ENCODE peak calls at places on chromosome 6, in eight cellular contexts. V is HFFc6, J is Calu3, T is AG09319, L is uterus, S is dorsolateral prefrontal cortex, K is heart left ventricle, X is tibial artery. B is an unnamed sample.

GRCh38 chr6:154598403-154598802 is 87.9 kb upstream of the CNKSR3 start:
- DNase-seq in L (no peak), V (no peak), K (no peak), T (no peak), X (no peak), J (no peak), S (no peak), B (no peak)

GRCh38 chr6:34543421-34543820 is 12.7 kb downstream of the SPDEF start:
- DNase-seq in T (no peak), L (no peak), S (no peak), V (peak), K (no peak), J (no peak), X (no peak), B (peak)

GRCh38 chr6:64489760-64490159 is 854.2 kb downstream of the PHF3 start:
- DNase-seq in L (no peak), K (no peak), J (no peak), S (no peak), V (no peak), T (no peak), X (no peak), B (no peak)

GRCh38 chr6:161137839-161138544 is 135.9 kb downstream of the AGPAT4 start:
- DNase-seq in X (no peak), J (no peak), L (no peak), V (peak), K (no peak), T (no peak), S (no peak), B (peak)

GRCh38 chr6:42047790-42048405 is 2.4 kb upstream of the TAF8 start:
- DNase-seq in L (no peak), J (no peak), T (no peak), X (no peak), V (no peak), K (no peak), S (no peak), B (no peak)

GRCh38 chr6:27332692-27333641 is 20.9 kb upstream of the POM121L2 start:
- DNase-seq in X (no peak), V (peak), T (peak), S (no peak), L (peak), K (no peak), J (peak), B (peak)

GRCh38 chr6:41430875-41431274 is 95.5 kb downstream of the NCR2 start:
- DNase-seq in K (no peak), J (peak), S (no peak), L (no peak), V (peak), T (no peak), X (no peak), B (peak)

GRCh38 chr6:27096834-27097511 is 150.5 kb upstream of the PRSS16 start:
- DNase-seq in T (peak), L (no peak), S (no peak), V (peak), X (no peak), K (no peak), J (peak), B (peak)

GRCh38 chr6:108788416-108788815 is 59.8 kb upstream of the ARMC2 start:
- DNase-seq in V (no peak), T (no peak), L (no peak), X (no peak), J (no peak), S (no peak), K (no peak), B (no peak)

GRCh38 chr6:122789862-122790739 is 1.0 kb downstream of the SMPDL3A start:
- DNase-seq in V (no peak), S (peak), K (no peak), X (no peak), J (no peak), L (peak), T (no peak), B (no peak)

GRCh38 chr6:105111093-105111492 is 68.7 kb downstream of the POPDC3 start:
- DNase-seq in K (no peak), L (no peak), S (no peak), X (no peak), T (no peak), V (no peak), J (no peak), B (no peak)

DNA sequence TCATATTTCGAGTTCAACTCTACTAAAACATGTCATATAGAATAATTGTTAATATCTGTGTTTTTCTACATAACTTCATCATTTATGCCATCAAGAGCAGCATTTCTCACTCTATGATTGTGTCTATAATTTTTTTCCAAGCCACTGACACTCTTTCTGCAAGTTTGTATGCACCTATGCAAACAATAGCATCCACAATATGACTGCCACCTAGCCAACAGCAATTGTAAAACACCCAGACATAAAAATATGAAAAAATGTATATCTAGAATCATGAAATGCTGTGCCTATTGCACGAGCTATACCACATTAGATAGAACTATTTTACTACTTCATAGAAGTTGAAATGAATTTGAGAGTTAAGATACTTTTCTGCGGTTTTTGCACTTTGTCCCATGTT is 286.5 kb upstream of the MARCKS start:
- DNase-seq in T (no peak), V (no peak), K (no peak), S (no peak), J (no peak), L (no peak), X (no peak), B (no peak)
- TF ChIP-seq CTCF in T (no peak), V (peak), K (no peak), S (no peak), J (no peak), L (no peak), X (no peak), B (no peak)

DNA sequence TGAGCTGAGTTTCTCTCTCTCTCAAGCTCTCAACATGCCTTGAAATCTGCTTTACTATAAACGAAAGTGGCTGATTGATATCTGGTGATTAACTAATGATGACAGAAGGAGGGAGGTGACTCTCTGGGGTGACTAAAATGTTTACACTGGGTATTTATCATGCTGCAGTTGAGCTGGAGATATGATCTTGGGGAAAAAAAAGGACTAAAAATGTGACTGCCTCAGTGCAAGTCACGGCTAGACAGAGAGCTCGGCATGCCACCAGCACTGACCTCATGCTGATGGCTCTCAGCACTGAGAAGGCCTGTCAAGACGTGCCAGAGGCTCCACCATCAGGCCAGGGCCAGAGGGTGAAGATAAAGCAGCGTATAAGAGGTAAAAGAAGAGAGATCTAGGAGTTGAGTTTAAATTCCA is 103.1 kb upstream of the SPACA1 start:
- DNase-seq in T (peak), K (peak), V (peak), S (no peak), X (peak), L (peak), J (peak), B (peak)
- TF ChIP-seq CTCF in T (peak), K (no peak), V (peak), S (no peak), X (peak), L (no peak), J (no peak), B (peak)

GRCh38 chr6:72623808-72624207 is 1.9 kb downstream of the KCNQ5 start:
- DNase-seq in T (no peak), X (no peak), V (no peak), K (no peak), S (no peak), J (no peak), L (no peak), B (no peak)

GRCh38 chr6:72626126-72626525 is 4.3 kb downstream of the KCNQ5 start:
- DNase-seq in K (no peak), S (no peak), X (no peak), V (no peak), T (no peak), L (no peak), J (no peak), B (no peak)

GRCh38 chr6:72622094-72622540 is 253 bp downstream of the KCNQ5 start:
- DNase-seq in S (peak), L (no peak), T (no peak), J (no peak), V (peak), X (peak), K (peak), B (no peak)

GRCh38 chr6:72621243-72622093 is at the start of gene KCNQ5:
- DNase-seq in V (peak), J (peak), S (peak), L (no peak), X (no peak), T (no peak), K (peak), B (no peak)

GRCh38 chr6:72624557-72625160 is 2.8 kb downstream of the KCNQ5 start:
- DNase-seq in L (no peak), X (no peak), S (no peak), J (no peak), K (no peak), T (no peak), V (peak), B (no peak)
- TF ChIP-seq CTCF in L (peak), X (peak), S (peak), J (no peak), K (peak), T (peak), V (peak), B (peak)

GRCh38 chr6:87396595-87397392 is 11.0 kb upstream of the CFAP206 start:
- DNase-seq in V (no peak), T (no peak), S (no peak), J (no peak), X (no peak), K (no peak), L (no peak), B (no peak)

GRCh38 chr6:87393026-87393622 is 14.6 kb upstream of the CFAP206 start:
- DNase-seq in V (peak), X (no peak), S (no peak), L (no peak), T (peak), J (peak), K (peak), B (peak)

GRCh38 chr6:87391334-87391733 is 16.4 kb upstream of the CFAP206 start:
- DNase-seq in J (peak), X (no peak), K (no peak), V (peak), T (no peak), L (no peak), S (no peak), B (no peak)
- TF ChIP-seq CTCF in J (no peak), X (no peak), K (no peak), V (peak), T (peak), L (no peak), S (peak), B (peak)